ENCODE peak calls at places on chromosome 20, in eight cellular contexts. K is D341Med; P is NCI-H526; M is central memory CD4-positive, alpha-beta T cell; A is GM20000; H is glutamatergic neuron; S is Calu3; E is GM19239. G is an unnamed sample.

GRCh38 chr20:58597021-58597940 is 53.8 kb upstream of the STX16 start:
- DNase-seq in A (no peak), M (no peak), S (no peak), K (peak), E (no peak), H (peak), P (no peak), G (no peak)

GRCh38 chr20:36969478-36970186 is 18.1 kb upstream of the SAMHD1 start:
- DNase-seq in M (peak), P (no peak), E (no peak), H (no peak), K (no peak), A (no peak), S (no peak), G (no peak)

GRCh38 chr20:60199866-60200265 is 241.6 kb downstream of the CDH26 start:
- DNase-seq in H (no peak), A (no peak), K (no peak), E (no peak), P (no peak), M (no peak), S (no peak), G (no peak)

GRCh38 chr20:19552144-19552895 is 205.7 kb upstream of the RIN2 start:
- DNase-seq in E (no peak), K (no peak), P (no peak), M (no peak), S (no peak), A (no peak), H (peak), G (peak)

GRCh38 chr20:44203161-44203560 is 7.4 kb downstream of the OSER1 start:
- DNase-seq in P (no peak), K (no peak), H (no peak), M (no peak), E (no peak), S (no peak), A (no peak), G (no peak)

GRCh38 chr20:25128649-25129048 is 46.7 kb upstream of the VSX1 start:
- DNase-seq in A (no peak), M (no peak), K (no peak), S (no peak), E (no peak), P (no peak), H (no peak), G (no peak)

GRCh38 chr20:6277661-6278060 is 154.8 kb upstream of the FERMT1 start:
- DNase-seq in H (no peak), S (no peak), K (no peak), E (no peak), P (no peak), M (no peak), A (no peak), G (no peak)

GRCh38 chr20:6040958-6041807 is 12.7 kb downstream of the LRRN4 start:
- DNase-seq in P (no peak), S (no peak), A (no peak), K (no peak), E (no peak), M (no peak), H (no peak), G (no peak)

GRCh38 chr20:9458075-9458818 is 56.1 kb upstream of the LAMP5 start:
- DNase-seq in E (no peak), H (no peak), M (no peak), A (no peak), K (no peak), S (peak), P (no peak), G (no peak)

GRCh38 chr20:3238616-3239025 is 369 bp downstream of the SLC4A11 start:
- DNase-seq in E (peak), H (peak), P (no peak), S (peak), M (peak), K (peak), A (peak), G (peak)

GRCh38 chr20:31678389-31679356 is 41.0 kb downstream of the COX4I2 start:
- DNase-seq in H (no peak), A (no peak), P (no peak), K (no peak), M (no peak), E (no peak), S (no peak), G (peak)

GRCh38 chr20:40687384-40688128 is 1.5 kb downstream of the MAFB start:
- DNase-seq in K (no peak), A (no peak), M (no peak), S (no peak), H (peak), E (no peak), P (no peak), G (peak)

GRCh38 chr20:2299301-2299700 is 3.5 kb downstream of the TGM3 start:
- DNase-seq in H (no peak), S (peak), E (no peak), P (no peak), K (no peak), M (no peak), A (no peak), G (no peak)

GRCh38 chr20:49399329-49399728 is 83.1 kb downstream of the KCNB1 start:
- DNase-seq in K (no peak), M (no peak), H (no peak), A (no peak), S (no peak), P (no peak), E (no peak), G (no peak)

GRCh38 chr20:54605319-54605718 is 129.9 kb downstream of the DOK5 start:
- DNase-seq in A (no peak), K (no peak), E (no peak), P (no peak), H (no peak), S (no peak), M (no peak), G (no peak)

GRCh38 chr20:34377072-34377847 is 14.2 kb downstream of the ITCH start:
- DNase-seq in P (no peak), A (peak), K (no peak), S (no peak), M (no peak), E (no peak), H (no peak), G (no peak)

GRCh38 chr20:14925286-14925685 is 587.9 kb upstream of the FLRT3 start:
- DNase-seq in S (no peak), A (no peak), E (no peak), H (no peak), P (no peak), K (no peak), M (no peak), G (no peak)

GRCh38 chr20:23116301-23117089 is 30.4 kb upstream of the CD93 start:
- DNase-seq in K (no peak), E (no peak), H (no peak), A (no peak), S (no peak), M (no peak), P (no peak), G (no peak)

G was measured in ecto neural progenitor cell.